ENCODE peak calls at places on chromosomes 13 and 19, in five cellular contexts. One of them, this sample, is unnamed.

GRCh38 chr19:23526302-23526701 is 131.0 kb upstream of the ZNF91 start:
- DNase-seq in activated CD8-positive, alpha-beta T cell treated with anti-CD3 and anti-CD28 coated beads for 36 hours: no peak
- DNase-seq in GM20000: no peak
- DNase-seq in epithelial cell of esophagus: peak
- DNase-seq in NB4: no peak
- DNase-seq in this sample: no peak

GRCh38 chr13:95300625-95301134 is 571 bp downstream of the ABCC4 start:
- DNase-seq in epithelial cell of esophagus: peak
- DNase-seq in GM20000: peak
- DNase-seq in NB4: peak
- DNase-seq in activated CD8-positive, alpha-beta T cell treated with anti-CD3 and anti-CD28 coated beads for 36 hours: peak
- DNase-seq in this sample: peak

GRCh38 chr13:98422046-98422445 is 154.9 kb downstream of the STK24 start:
- DNase-seq in epithelial cell of esophagus: no peak
- DNase-seq in NB4: no peak
- DNase-seq in GM20000: no peak
- DNase-seq in activated CD8-positive, alpha-beta T cell treated with anti-CD3 and anti-CD28 coated beads for 36 hours: no peak
- DNase-seq in this sample: no peak

GRCh38 chr13:43085545-43085944 is 62.2 kb downstream of the DNAJC15 start:
- DNase-seq in NB4: peak
- DNase-seq in epithelial cell of esophagus: peak
- DNase-seq in GM20000: no peak
- DNase-seq in activated CD8-positive, alpha-beta T cell treated with anti-CD3 and anti-CD28 coated beads for 36 hours: no peak
- DNase-seq in this sample: no peak

GRCh38 chr13:27465611-27466010 is 15.2 kb upstream of the MTIF3 start:
- DNase-seq in GM20000: no peak
- DNase-seq in epithelial cell of esophagus: peak
- DNase-seq in NB4: no peak
- DNase-seq in activated CD8-positive, alpha-beta T cell treated with anti-CD3 and anti-CD28 coated beads for 36 hours: no peak
- DNase-seq in this sample: no peak

GRCh38 chr19:42081584-42082258 is 5.8 kb downstream of the ZNF574 start:
- DNase-seq in GM20000: peak
- DNase-seq in epithelial cell of esophagus: peak
- DNase-seq in NB4: peak
- DNase-seq in activated CD8-positive, alpha-beta T cell treated with anti-CD3 and anti-CD28 coated beads for 36 hours: peak
- DNase-seq in this sample: peak

GRCh38 chr19:51125421-51126075 is 842 bp downstream of the SIGLEC9 start:
- DNase-seq in activated CD8-positive, alpha-beta T cell treated with anti-CD3 and anti-CD28 coated beads for 36 hours: no peak
- DNase-seq in epithelial cell of esophagus: no peak
- DNase-seq in NB4: no peak
- DNase-seq in GM20000: no peak
- DNase-seq in this sample: no peak

GRCh38 chr19:50190439-50190891 is 13.0 kb upstream of the MYH14 start:
- DNase-seq in activated CD8-positive, alpha-beta T cell treated with anti-CD3 and anti-CD28 coated beads for 36 hours: no peak
- DNase-seq in GM20000: no peak
- DNase-seq in epithelial cell of esophagus: no peak
- DNase-seq in NB4: peak
- DNase-seq in this sample: no peak

GRCh38 chr19:40279761-40280607 is 5.2 kb downstream of the AKT2 start:
- DNase-seq in epithelial cell of esophagus: no peak
- DNase-seq in activated CD8-positive, alpha-beta T cell treated with anti-CD3 and anti-CD28 coated beads for 36 hours: peak
- DNase-seq in NB4: peak
- DNase-seq in GM20000: peak
- DNase-seq in this sample: peak

GRCh38 chr19:47461876-47462275 is 9.8 kb downstream of the SLC8A2 start:
- DNase-seq in GM20000: no peak
- DNase-seq in NB4: no peak
- DNase-seq in epithelial cell of esophagus: no peak
- DNase-seq in activated CD8-positive, alpha-beta T cell treated with anti-CD3 and anti-CD28 coated beads for 36 hours: no peak
- DNase-seq in this sample: no peak

GRCh38 chr19:867855-868457 is 8.5 kb downstream of the CFD start:
- DNase-seq in activated CD8-positive, alpha-beta T cell treated with anti-CD3 and anti-CD28 coated beads for 36 hours: no peak
- DNase-seq in epithelial cell of esophagus: no peak
- DNase-seq in GM20000: no peak
- DNase-seq in NB4: no peak
- DNase-seq in this sample: no peak

GRCh38 chr13:34246511-34246910 is 428.6 kb downstream of the RFC3 start:
- DNase-seq in NB4: peak
- DNase-seq in GM20000: no peak
- DNase-seq in activated CD8-positive, alpha-beta T cell treated with anti-CD3 and anti-CD28 coated beads for 36 hours: no peak
- DNase-seq in epithelial cell of esophagus: peak
- DNase-seq in this sample: no peak

GRCh38 chr13:99061411-99061810 is 83.5 kb upstream of the DOCK9 start:
- DNase-seq in GM20000: no peak
- DNase-seq in NB4: no peak
- DNase-seq in epithelial cell of esophagus: no peak
- DNase-seq in activated CD8-positive, alpha-beta T cell treated with anti-CD3 and anti-CD28 coated beads for 36 hours: no peak
- DNase-seq in this sample: no peak

GRCh38 chr13:99367106-99367616 is 60.0 kb upstream of the GPR183 start:
- DNase-seq in GM20000: no peak
- DNase-seq in activated CD8-positive, alpha-beta T cell treated with anti-CD3 and anti-CD28 coated beads for 36 hours: peak
- DNase-seq in epithelial cell of esophagus: no peak
- DNase-seq in NB4: no peak
- DNase-seq in this sample: no peak

GRCh38 chr13:70623260-70623659 is 515.0 kb upstream of the KLHL1 start:
- DNase-seq in activated CD8-positive, alpha-beta T cell treated with anti-CD3 and anti-CD28 coated beads for 36 hours: no peak
- DNase-seq in epithelial cell of esophagus: peak
- DNase-seq in NB4: peak
- DNase-seq in GM20000: no peak
- DNase-seq in this sample: peak

GRCh38 chr19:18999896-19000620 is 33.3 kb downstream of the SUGP2 start:
- DNase-seq in NB4: peak
- DNase-seq in GM20000: no peak
- DNase-seq in activated CD8-positive, alpha-beta T cell treated with anti-CD3 and anti-CD28 coated beads for 36 hours: no peak
- DNase-seq in epithelial cell of esophagus: peak
- DNase-seq in this sample: no peak

GRCh38 chr19:40921005-40921897 is 39.2 kb upstream of the CYP2A7 start:
- DNase-seq in activated CD8-positive, alpha-beta T cell treated with anti-CD3 and anti-CD28 coated beads for 36 hours: no peak
- DNase-seq in GM20000: no peak
- DNase-seq in NB4: no peak
- DNase-seq in epithelial cell of esophagus: peak
- DNase-seq in this sample: no peak

GRCh38 chr13:110628952-110629701 is 13.8 kb downstream of the NAXD start:
- DNase-seq in activated CD8-positive, alpha-beta T cell treated with anti-CD3 and anti-CD28 coated beads for 36 hours: no peak
- DNase-seq in GM20000: no peak
- DNase-seq in epithelial cell of esophagus: no peak
- DNase-seq in NB4: no peak
- DNase-seq in this sample: no peak

GRCh38 chr13:41495044-41495443 is 37.7 kb downstream of the RGCC start:
- DNase-seq in activated CD8-positive, alpha-beta T cell treated with anti-CD3 and anti-CD28 coated beads for 36 hours: no peak
- DNase-seq in NB4: no peak
- DNase-seq in epithelial cell of esophagus: no peak
- DNase-seq in GM20000: no peak
- DNase-seq in this sample: no peak

DNA sequence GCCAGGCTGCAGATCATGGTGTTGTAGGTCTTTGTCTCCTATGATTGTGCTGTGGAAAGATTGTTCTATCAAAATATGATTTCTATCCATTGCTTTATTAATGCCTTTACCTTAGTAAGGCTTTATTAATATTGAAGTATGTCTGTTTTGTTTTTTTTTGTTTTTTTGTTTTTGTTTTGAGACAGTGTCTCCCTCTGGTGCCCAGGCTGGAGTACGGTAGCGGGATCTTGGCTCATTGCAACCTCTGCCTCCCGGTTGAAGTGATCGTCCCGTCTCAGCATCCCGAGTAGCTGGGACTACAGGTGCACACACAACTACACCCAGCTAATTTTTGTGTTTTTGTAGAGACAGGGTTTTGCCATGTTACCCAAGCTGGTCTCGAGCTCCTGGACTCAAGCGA is 7.7 kb downstream of the IRGC start:
- DNase-seq in NB4: no peak
- DNase-seq in activated CD8-positive, alpha-beta T cell treated with anti-CD3 and anti-CD28 coated beads for 36 hours: no peak
- DNase-seq in GM20000: no peak
- DNase-seq in epithelial cell of esophagus: peak
- DNase-seq in this sample: no peak
- TF ChIP-seq CTCF in NB4: peak
- TF ChIP-seq CTCF in activated CD8-positive, alpha-beta T cell treated with anti-CD3 and anti-CD28 coated beads for 36 hours: no peak
- TF ChIP-seq CTCF in GM20000: no peak
- TF ChIP-seq CTCF in epithelial cell of esophagus: peak
- TF ChIP-seq CTCF in this sample: peak

GRCh38 chr13:51731759-51732158 is 72.2 kb downstream of the DHRS12 start:
- DNase-seq in NB4: peak
- DNase-seq in GM20000: no peak
- DNase-seq in epithelial cell of esophagus: no peak
- DNase-seq in activated CD8-positive, alpha-beta T cell treated with anti-CD3 and anti-CD28 coated beads for 36 hours: no peak
- DNase-seq in this sample: no peak
- TF ChIP-seq CTCF in NB4: no peak
- TF ChIP-seq CTCF in GM20000: no peak
- TF ChIP-seq CTCF in epithelial cell of esophagus: peak
- TF ChIP-seq CTCF in activated CD8-positive, alpha-beta T cell treated with anti-CD3 and anti-CD28 coated beads for 36 hours: no peak
- TF ChIP-seq CTCF in this sample: no peak

GRCh38 chr19:16623576-16623975 is 4.4 kb downstream of the MED26 start:
- DNase-seq in epithelial cell of esophagus: no peak
- DNase-seq in GM20000: peak
- DNase-seq in activated CD8-positive, alpha-beta T cell treated with anti-CD3 and anti-CD28 coated beads for 36 hours: no peak
- DNase-seq in NB4: no peak
- DNase-seq in this sample: peak
- TF ChIP-seq CTCF in epithelial cell of esophagus: no peak
- TF ChIP-seq CTCF in GM20000: no peak
- TF ChIP-seq CTCF in activated CD8-positive, alpha-beta T cell treated with anti-CD3 and anti-CD28 coated beads for 36 hours: no peak
- TF ChIP-seq CTCF in NB4: no peak
- TF ChIP-seq CTCF in this sample: no peak

GRCh38 chr19:12400618-12401502 is at the start of gene ZNF799:
- DNase-seq in GM20000: peak
- DNase-seq in activated CD8-positive, alpha-beta T cell treated with anti-CD3 and anti-CD28 coated beads for 36 hours: peak
- DNase-seq in epithelial cell of esophagus: peak
- DNase-seq in NB4: peak
- DNase-seq in this sample: peak
- TF ChIP-seq CTCF in GM20000: no peak
- TF ChIP-seq CTCF in activated CD8-positive, alpha-beta T cell treated with anti-CD3 and anti-CD28 coated beads for 36 hours: no peak
- TF ChIP-seq CTCF in epithelial cell of esophagus: no peak
- TF ChIP-seq CTCF in NB4: no peak
- TF ChIP-seq CTCF in this sample: no peak

DNA sequence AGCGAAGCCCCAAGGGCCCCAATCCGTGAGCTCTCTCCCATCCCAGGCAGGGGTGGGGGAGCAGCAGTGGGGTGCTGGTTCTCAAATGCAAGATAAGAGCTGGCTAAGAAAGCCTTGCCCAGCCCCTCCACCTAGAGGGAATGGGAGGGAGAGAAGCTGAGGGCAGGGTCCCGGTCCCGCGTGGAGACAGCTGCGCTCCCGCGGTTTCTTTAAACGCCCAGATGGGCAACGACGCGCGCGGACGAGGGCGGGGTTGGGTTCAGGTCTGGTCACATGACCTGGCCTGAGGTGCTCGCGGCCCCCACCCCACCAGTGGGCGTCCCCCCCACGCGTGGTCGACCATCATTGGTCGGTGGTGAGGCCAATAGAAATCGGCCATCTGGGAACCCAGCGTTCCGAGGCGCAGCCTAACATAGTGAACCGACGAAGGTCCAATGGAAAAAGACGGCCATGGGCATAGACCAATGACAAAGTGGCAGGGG is 314 bp upstream of the CALR start:
- DNase-seq in activated CD8-positive, alpha-beta T cell treated with anti-CD3 and anti-CD28 coated beads for 36 hours: peak
- DNase-seq in epithelial cell of esophagus: peak
- DNase-seq in GM20000: peak
- DNase-seq in NB4: peak
- DNase-seq in this sample: peak
- TF ChIP-seq CTCF in activated CD8-positive, alpha-beta T cell treated with anti-CD3 and anti-CD28 coated beads for 36 hours: no peak
- TF ChIP-seq CTCF in epithelial cell of esophagus: peak
- TF ChIP-seq CTCF in GM20000: no peak
- TF ChIP-seq CTCF in NB4: no peak
- TF ChIP-seq CTCF in this sample: no peak

DNA sequence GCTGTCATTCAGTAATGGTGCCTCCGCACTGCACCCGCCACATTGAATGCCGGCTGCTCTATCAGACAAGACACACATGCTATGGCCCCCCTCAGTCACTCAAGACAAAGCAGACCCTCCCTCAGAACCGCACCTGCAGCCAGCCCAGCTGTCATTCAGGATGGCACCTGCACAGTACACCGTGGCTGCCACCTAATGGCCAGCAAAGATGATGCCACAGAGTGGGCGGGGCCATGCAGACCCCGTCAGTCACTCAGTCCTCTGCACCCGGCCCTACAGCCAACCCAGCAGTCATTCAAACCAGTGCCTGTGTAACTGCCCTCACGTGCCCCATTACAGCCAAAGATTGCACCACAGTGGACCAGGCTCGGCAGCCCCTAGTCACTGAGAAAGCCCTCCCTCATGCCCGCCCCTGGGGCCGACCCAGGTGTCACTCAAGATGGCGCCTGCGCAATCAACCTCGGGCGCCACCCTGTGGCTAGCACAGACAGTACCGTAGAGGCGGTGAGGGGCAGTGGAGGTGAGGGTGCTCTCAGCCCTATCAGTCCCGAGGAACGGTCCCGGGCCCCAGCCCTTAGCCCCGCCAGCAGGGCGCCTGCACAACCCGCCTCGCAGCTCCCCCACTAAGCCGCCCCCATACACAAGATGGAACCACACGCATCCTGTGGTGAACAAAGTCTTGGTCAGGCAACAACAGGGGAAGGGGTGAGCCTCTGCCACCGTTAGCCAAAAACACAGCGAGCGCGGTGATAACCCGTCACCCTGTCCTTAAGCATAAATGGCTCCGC is 2.4 kb downstream of the PEG3 start:
- DNase-seq in GM20000: no peak
- DNase-seq in epithelial cell of esophagus: no peak
- DNase-seq in NB4: no peak
- DNase-seq in activated CD8-positive, alpha-beta T cell treated with anti-CD3 and anti-CD28 coated beads for 36 hours: peak
- DNase-seq in this sample: peak
- TF ChIP-seq CTCF in GM20000: no peak
- TF ChIP-seq CTCF in epithelial cell of esophagus: no peak
- TF ChIP-seq CTCF in NB4: no peak
- TF ChIP-seq CTCF in activated CD8-positive, alpha-beta T cell treated with anti-CD3 and anti-CD28 coated beads for 36 hours: no peak
- TF ChIP-seq CTCF in this sample: no peak